ENCODE peak calls at places on chromosomes 12 and 14, in five cellular contexts. C is heart left ventricle, R is cardiac muscle cell, B is A549, K is coronary artery. P is an unnamed sample.

GRCh38 chr12:30594509-30594908 is 101.2 kb downstream of the IPO8 start:
- DNase-seq in C (no peak), R (no peak), B (no peak), K (no peak), P (no peak)

GRCh38 chr14:32366256-32366655 is 37.2 kb downstream of the AKAP6 start:
- DNase-seq in C (no peak), R (peak), B (peak), K (no peak), P (no peak)

GRCh38 chr12:6560501-6561205 is 4.8 kb upstream of the IFFO1 start:
- DNase-seq in C (no peak), R (no peak), B (no peak), K (no peak), P (no peak)

GRCh38 chr12:115303751-115304309 is 619.9 kb upstream of the TBX3 start:
- DNase-seq in C (no peak), R (no peak), B (no peak), K (no peak), P (no peak)

GRCh38 chr14:95318399-95318834 is 1.3 kb downstream of the CLMN start:
- DNase-seq in C (no peak), R (no peak), B (no peak), K (no peak), P (no peak)

GRCh38 chr14:96997269-96997668 is 200.1 kb downstream of the VRK1 start:
- DNase-seq in C (no peak), R (no peak), B (no peak), K (no peak), P (no peak)

GRCh38 chr12:58502857-58503256 is 417.4 kb downstream of the LRIG3 start:
- DNase-seq in C (no peak), R (no peak), B (no peak), K (no peak), P (no peak)

GRCh38 chr14:29671034-29671433 is 256.6 kb downstream of the PRKD1 start:
- DNase-seq in C (no peak), R (peak), B (no peak), K (no peak), P (no peak)

GRCh38 chr12:51334774-51335173 is 10.8 kb upstream of the BIN2 start:
- DNase-seq in C (no peak), R (peak), B (no peak), K (no peak), P (no peak)

GRCh38 chr12:25557830-25558436 is 4.8 kb upstream of the LMNTD1 start:
- DNase-seq in C (no peak), R (peak), B (peak), K (no peak), P (peak)

GRCh38 chr14:73168274-73168673 is 32.0 kb downstream of the PSEN1 start:
- DNase-seq in C (no peak), R (no peak), B (no peak), K (no peak), P (no peak)

GRCh38 chr14:65303902-65304222 is 108.7 kb upstream of the FUT8 start:
- DNase-seq in C (no peak), R (no peak), B (no peak), K (no peak), P (no peak)

GRCh38 chr14:23416801-23417200 is 8.7 kb upstream of the MYH6 start:
- DNase-seq in C (no peak), R (no peak), B (no peak), K (no peak), P (no peak)

DNA sequence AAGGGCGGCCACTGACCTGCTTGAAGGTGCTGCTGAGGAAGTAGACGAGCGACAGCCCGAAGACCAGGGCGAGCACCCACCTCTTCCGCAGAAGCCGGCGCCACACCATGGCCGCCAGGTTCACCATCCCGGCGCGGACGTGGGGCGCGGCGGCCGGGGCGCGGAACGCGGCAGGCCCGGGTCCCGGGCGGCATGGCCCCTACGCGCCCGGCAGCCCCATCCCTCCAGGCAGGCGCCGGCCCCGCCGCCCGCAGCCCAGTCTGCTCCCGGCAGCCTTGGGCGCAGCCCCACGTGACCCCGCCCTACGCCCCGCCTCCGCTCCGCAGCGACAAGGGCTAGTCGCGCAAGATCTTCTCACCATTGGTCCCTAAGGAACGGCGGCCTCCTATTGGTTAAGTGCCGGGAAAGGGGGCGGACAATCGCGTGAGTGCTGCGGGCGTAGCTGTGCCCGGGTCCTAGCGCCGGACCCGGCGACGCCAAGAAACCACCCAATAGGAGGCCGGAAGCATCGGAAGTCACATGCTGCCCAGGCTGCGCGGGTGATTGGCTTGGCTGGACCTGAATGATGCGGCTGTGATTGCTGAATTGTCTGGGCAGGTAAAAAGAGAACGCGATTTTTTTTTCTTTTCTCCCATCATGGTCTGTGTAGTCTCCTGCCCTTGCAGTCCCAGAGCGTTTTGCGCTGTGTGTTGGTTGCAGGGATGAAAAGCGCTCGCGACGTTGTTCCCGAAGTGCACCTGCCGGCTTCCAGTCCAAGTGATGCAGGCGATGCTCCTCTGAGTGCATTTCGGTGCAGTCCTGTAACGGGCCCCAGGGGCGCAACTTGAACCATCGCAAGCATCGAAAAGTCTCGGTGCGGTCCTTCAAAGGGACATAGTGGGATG is at the start of the genes RNFT2 and SPRING1:
- DNase-seq in C (peak), R (peak), B (peak), K (peak), P (peak)
- TF ChIP-seq CTCF in C (no peak), R (no peak), B (no peak), K (no peak), P (no peak)

GRCh38 chr12:3680919-3681594 is 71.9 kb downstream of the CRACR2A start:
- DNase-seq in C (peak), R (peak), B (no peak), K (no peak), P (no peak)
- TF ChIP-seq CTCF in C (no peak), R (peak), B (no peak), K (no peak), P (no peak)

DNA sequence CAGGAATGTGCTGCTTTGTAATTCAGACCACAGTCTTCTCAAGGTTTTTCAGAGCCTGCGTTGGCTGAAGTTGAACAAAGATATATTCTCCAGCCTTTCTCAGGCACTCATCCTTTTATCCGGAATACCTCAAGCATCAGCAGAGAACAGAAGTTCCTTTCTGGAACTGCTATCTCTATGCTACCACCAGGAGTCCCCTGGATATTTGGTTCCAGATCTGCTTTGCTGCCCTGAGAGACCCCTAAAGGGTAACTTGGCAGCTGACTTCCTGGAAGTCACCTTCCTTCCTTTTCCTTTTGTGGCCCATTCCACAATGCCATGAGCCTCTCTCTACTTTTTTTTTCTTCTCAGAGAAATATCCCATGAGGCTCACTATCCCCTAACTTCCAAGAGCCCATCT is 188.2 kb downstream of the PLCZ1 start:
- DNase-seq in C (no peak), R (no peak), B (no peak), K (no peak), P (peak)
- TF ChIP-seq CTCF in C (no peak), R (peak), B (no peak), K (no peak), P (peak)

DNA sequence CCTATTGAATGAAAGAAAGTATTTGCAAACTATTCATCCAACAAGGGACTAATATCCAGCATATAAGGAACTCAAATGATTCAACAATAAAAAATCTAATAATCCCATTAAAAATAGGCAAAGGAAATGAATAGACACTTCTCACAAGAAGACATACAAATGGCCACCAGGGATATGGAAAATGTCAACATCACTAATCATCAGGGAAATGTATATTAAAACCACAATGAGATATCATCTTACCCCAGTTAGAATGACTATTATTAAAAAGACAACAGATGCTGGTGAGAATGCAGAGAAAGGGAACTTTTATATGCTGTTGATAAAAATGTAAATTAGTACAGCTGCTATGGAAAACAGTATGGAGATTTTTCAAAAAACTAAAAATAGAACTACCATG is 89.2 kb downstream of the GARIN6 start:
- DNase-seq in C (no peak), R (no peak), B (no peak), K (no peak), P (no peak)
- TF ChIP-seq CTCF in C (no peak), R (no peak), B (no peak), K (no peak), P (no peak)

GRCh38 chr12:101490286-101490920 is 15.3 kb downstream of the SPIC start:
- DNase-seq in C (no peak), R (peak), B (peak), K (no peak), P (peak)
- TF ChIP-seq CTCF in C (peak), R (peak), B (peak), K (no peak), P (peak)

GRCh38 chr12:66717049-66717448 is 38.2 kb upstream of the GRIP1 start:
- DNase-seq in C (no peak), R (no peak), B (no peak), K (no peak), P (no peak)
- TF ChIP-seq CTCF in C (no peak), R (no peak), B (no peak), K (no peak), P (no peak)

DNA sequence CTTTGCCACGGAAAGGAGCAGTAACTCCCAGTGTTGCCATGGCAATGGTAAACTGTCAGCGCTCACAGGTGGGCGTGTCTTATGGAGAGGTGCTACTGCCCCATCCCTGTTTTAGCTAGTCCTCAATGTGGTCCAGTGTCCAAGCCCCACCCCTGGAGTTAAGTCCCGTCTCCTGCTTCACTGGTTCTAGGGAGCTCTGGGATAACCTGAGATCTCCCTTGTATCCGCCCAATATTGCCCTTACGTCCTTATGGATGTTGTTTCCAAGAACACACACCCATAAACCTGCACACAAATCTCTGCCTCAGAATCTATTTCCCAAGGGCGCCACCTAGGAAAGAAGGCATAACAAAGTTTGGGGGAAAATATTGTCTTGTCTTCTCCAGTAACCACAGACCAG is 64.2 kb downstream of the SPRING1 start:
- DNase-seq in C (no peak), R (no peak), B (peak), K (no peak), P (no peak)
- TF ChIP-seq CTCF in C (no peak), R (peak), B (peak), K (no peak), P (no peak)

DNA sequence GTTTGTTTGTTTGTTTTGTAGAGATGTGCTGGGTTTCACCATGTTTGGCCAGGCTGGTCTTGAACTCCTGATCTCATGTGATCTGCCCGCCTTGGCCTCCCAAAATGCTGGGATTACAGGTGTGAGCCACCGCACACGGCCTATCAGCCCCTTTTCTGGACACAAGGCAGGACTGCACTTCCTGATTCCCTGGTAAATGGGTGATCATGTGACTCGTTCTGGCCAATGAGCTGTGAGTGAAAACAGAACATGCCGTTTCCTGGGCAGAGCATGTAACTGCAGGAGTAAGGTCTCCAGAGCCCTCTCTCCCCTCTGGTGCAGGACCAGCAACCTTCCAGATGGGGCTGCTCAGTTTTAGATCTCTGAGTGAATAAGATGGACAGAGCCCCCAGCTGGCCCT is 92.7 kb downstream of the ITPK1 start:
- DNase-seq in C (no peak), R (no peak), B (peak), K (no peak), P (no peak)
- TF ChIP-seq CTCF in C (no peak), R (no peak), B (no peak), K (no peak), P (no peak)

P was measured in endothelial cell.